ENCODE peak calls at places on chromosomes 7 and 10, in six cellular contexts. K is fibroblast of the aortic adventitia, Y is uterus, T is AG04450, F is right lobe of liver, O is DND-41. U is an unnamed sample.

GRCh38 chr10:132061465-132062180 is 4.1 kb upstream of the JAKMIP3 start:
- DNase-seq in K (no peak), Y (no peak), T (no peak), F (no peak), O (no peak), U (no peak)

GRCh38 chr10:79417266-79417665 is 28.2 kb downstream of the ZCCHC24 start:
- DNase-seq in K (no peak), Y (peak; percentile 13), T (no peak), F (peak; percentile 6), O (no peak), U (no peak)

GRCh38 chr7:16318989-16319915 is 102.1 kb downstream of the CRPPA start:
- DNase-seq in K (peak; percentile 48), Y (no peak), T (no peak), F (no peak), O (no peak), U (no peak)

GRCh38 chr10:130970341-130971122 is 341.0 kb downstream of the TCERG1L start:
- DNase-seq in K (no peak), Y (no peak), T (no peak), F (no peak), O (no peak), U (no peak)

GRCh38 chr7:51240868-51241267 is 75.7 kb downstream of the COBL start:
- DNase-seq in K (no peak), Y (no peak), T (no peak), F (no peak), O (no peak), U (no peak)

GRCh38 chr7:154304740-154305679 is 252.8 kb downstream of the DPP6 start:
- DNase-seq in K (no peak), Y (no peak), T (no peak), F (no peak), O (no peak), U (no peak)

GRCh38 chr7:30566596-30566995 is 28.1 kb upstream of the GARS1 start:
- DNase-seq in K (no peak), Y (no peak), T (no peak), F (no peak), O (no peak), U (no peak)

GRCh38 chr10:44377651-44378310 is 7.1 kb downstream of the CXCL12 start:
- DNase-seq in K (no peak), Y (no peak), T (no peak), F (no peak), O (no peak), U (no peak)

GRCh38 chr7:30226593-30227268 is 57.7 kb upstream of the ZNRF2 start:
- DNase-seq in K (no peak), Y (no peak), T (no peak), F (peak; percentile 66), O (no peak), U (no peak)

GRCh38 chr10:93462371-93462770 is 19.8 kb downstream of the MYOF start:
- DNase-seq in K (no peak), Y (peak; percentile 13), T (no peak), F (no peak), O (no peak), U (no peak)

GRCh38 chr10:10589540-10589939 is 428.1 kb upstream of the CELF2 start:
- DNase-seq in K (peak; percentile 98), Y (peak; percentile 42), T (peak; percentile 72), F (no peak), O (no peak), U (peak; percentile 76)

GRCh38 chr7:133196872-133197612 is 55.8 kb upstream of the EXOC4 start:
- DNase-seq in K (no peak), Y (no peak), T (no peak), F (no peak), O (no peak), U (no peak)

GRCh38 chr7:19369806-19370205 is 224.6 kb upstream of the FERD3L start:
- DNase-seq in K (no peak), Y (no peak), T (no peak), F (no peak), O (no peak), U (no peak)

GRCh38 chr10:116767235-116767634 is 24.9 kb upstream of the HSPA12A start:
- DNase-seq in K (peak; percentile 58), Y (peak; percentile 37), T (no peak), F (no peak), O (no peak), U (no peak)

GRCh38 chr7:65953890-65954289 is 28.1 kb downstream of the GUSB start:
- DNase-seq in K (no peak), Y (no peak), T (no peak), F (no peak), O (no peak), U (no peak)

GRCh38 chr10:2851544-2851943 is 215.8 kb upstream of the PFKP start:
- DNase-seq in K (no peak), Y (no peak), T (no peak), F (no peak), O (no peak), U (no peak)

GRCh38 chr10:5975641-5976473 is 1.5 kb downstream of the IL15RA start:
- DNase-seq in K (peak; percentile 45), Y (peak; percentile 70), T (no peak), F (no peak), O (peak; percentile 42), U (peak; percentile 95)

GRCh38 chr7:110839866-110840265 is 251.1 kb upstream of the LRRN3 start:
- DNase-seq in K (peak; percentile 11), Y (no peak), T (peak; percentile 32), F (no peak), O (peak; percentile 20), U (no peak)

GRCh38 chr10:71902351-71902750 is 51.3 kb upstream of the PSAP start:
- DNase-seq in K (no peak), Y (no peak), T (no peak), F (no peak), O (no peak), U (no peak)

GRCh38 chr10:110684800-110685446 is 40.8 kb downstream of the RBM20 start:
- DNase-seq in K (peak; percentile 25), Y (no peak), T (peak; percentile 26), F (no peak), O (no peak), U (no peak)

GRCh38 chr7:155741061-155741460 is 71.2 kb downstream of the SHH start:
- DNase-seq in K (no peak), Y (no peak), T (no peak), F (no peak), O (no peak), U (peak; percentile 85)

GRCh38 chr10:128345331-128345730 is 219.1 kb upstream of the MKI67 start:
- DNase-seq in K (no peak), Y (no peak), T (no peak), F (no peak), O (no peak), U (no peak)

GRCh38 chr10:76396126-76396525 is 964.7 kb downstream of the LRMDA start:
- DNase-seq in K (no peak), Y (no peak), T (no peak), F (no peak), O (no peak), U (no peak)

GRCh38 chr7:102993532-102994029 is 80.8 kb downstream of the LRRC17 start:
- DNase-seq in K (peak; percentile 98), Y (peak; percentile 57), T (peak; percentile 79), F (no peak), O (no peak), U (no peak)

GRCh38 chr10:92074126-92074887 is 150.7 kb downstream of the BTAF1 start:
- DNase-seq in K (peak; percentile 15), Y (no peak), T (no peak), F (no peak), O (no peak), U (peak; percentile 14)

GRCh38 chr7:94643771-94644545 is 12.0 kb downstream of the SGCE start:
- DNase-seq in K (no peak), Y (no peak), T (no peak), F (no peak), O (no peak), U (no peak)

GRCh38 chr7:158617737-158618128 is 30.1 kb upstream of the PTPRN2 start:
- DNase-seq in K (peak; percentile 7), Y (no peak), T (no peak), F (no peak), O (no peak), U (no peak)

GRCh38 chr10:48358838-48359237 is 52.4 kb downstream of the MAPK8 start:
- DNase-seq in K (no peak), Y (no peak), T (no peak), F (no peak), O (no peak), U (no peak)

GRCh38 chr10:12041766-12042408 is 722 bp downstream of the UPF2 start:
- DNase-seq in K (peak; percentile 19), Y (no peak), T (no peak), F (peak; percentile 24), O (peak; percentile 31), U (peak; percentile 82)

GRCh38 chr7:115477193-115477651 is 553.3 kb downstream of the TFEC start:
- DNase-seq in K (no peak), Y (no peak), T (peak; percentile 6), F (peak; percentile 27), O (no peak), U (no peak)

GRCh38 chr7:157792954-157793353 is 456.1 kb downstream of the DNAJB6 start:
- DNase-seq in K (no peak), Y (no peak), T (no peak), F (no peak), O (peak; percentile 44), U (no peak)

GRCh38 chr10:122234416-122234815 is 36.7 kb upstream of the BTBD16 start:
- DNase-seq in K (no peak), Y (no peak), T (no peak), F (no peak), O (no peak), U (no peak)

GRCh38 chr7:1852781-1853618 is 182.9 kb downstream of the ELFN1 start:
- DNase-seq in K (no peak), Y (no peak), T (no peak), F (peak; percentile 34), O (no peak), U (no peak)

GRCh38 chr7:155631155-155631554 is 13.3 kb upstream of the RBM33 start:
- DNase-seq in K (no peak), Y (no peak), T (no peak), F (no peak), O (no peak), U (no peak)

GRCh38 chr7:101547916-101548599 is 81.0 kb downstream of the MYL10 start:
- DNase-seq in K (no peak), Y (no peak), T (no peak), F (no peak), O (no peak), U (no peak)

GRCh38 chr7:40057292-40057691 is 77.1 kb downstream of the MPLKIP start:
- DNase-seq in K (peak; percentile 62), Y (no peak), T (no peak), F (no peak), O (no peak), U (no peak)
- H3K4me3 ChIP-seq in K (no peak overlapping the region), Y (no peak overlapping the region), T (no peak overlapping the region), F (no peak overlapping the region), O (no peak overlapping the region), U (no peak overlapping the region)

GRCh38 chr10:95840121-95840520 is 67.7 kb upstream of the CC2D2B start:
- DNase-seq in K (peak; percentile 18), Y (no peak), T (no peak), F (no peak), O (no peak), U (peak; percentile 38)
- TF ChIP-seq CTCF in K (no peak), Y (no peak), T (no peak), F (no peak), O (no peak), U (no peak)

GRCh38 chr7:89887489-89887888 is 266.8 kb upstream of the STEAP1 start:
- DNase-seq in K (no peak), Y (no peak), T (no peak), F (no peak), O (no peak), U (no peak)
- H3K4me3 ChIP-seq in K (no peak overlapping the region), Y (no peak overlapping the region), T (no peak overlapping the region), F (no peak overlapping the region), O (no peak overlapping the region), U (no peak overlapping the region)

GRCh38 chr7:142412551-142413193 is 154.8 kb upstream of the PRSS58 start:
- DNase-seq in K (peak; percentile 56), Y (no peak), T (no peak), F (no peak), O (peak; percentile 71), U (peak; percentile 59)
- TF ChIP-seq CTCF in K (peak; percentile 64), Y (no peak), T (peak; percentile 73), F (peak; percentile 25), O (peak; percentile 91), U (peak; percentile 78)